ENCODE peak calls at places on chromosomes 4 and X, in six cellular contexts. P is IMR-90, M is mesenchymal stem cell, R is H9, S is H1, A is trophoblast cell. I is an unnamed sample.

GRCh38 chr4:47933798-47934197 is 19.4 kb upstream of the NFXL1 start:
- DNase-seq in P (peak; percentile 60), M (peak; percentile 58), R (no peak), S (no peak), A (peak; percentile 80), I (no peak)

GRCh38 chrX:65686246-65686645 is 18.8 kb downstream of the MSN start:
- DNase-seq in P (no peak), M (no peak), R (no peak), S (no peak), A (no peak), I (no peak)

GRCh38 chr4:7003176-7003878 is 39.8 kb upstream of the TADA2B start:
- DNase-seq in P (no peak), M (no peak), R (no peak), S (no peak), A (no peak), I (no peak)

GRCh38 chr4:104465201-104465600 is 29.5 kb downstream of the CXXC4 start:
- DNase-seq in P (no peak), M (no peak), R (no peak), S (no peak), A (no peak), I (no peak)

GRCh38 chrX:153179131-153179530 is at the start of gene MAGEA1:
- DNase-seq in P (no peak), M (no peak), R (no peak), S (no peak), A (no peak), I (no peak)

GRCh38 chr4:139563515-139563914 is 7.5 kb upstream of the SETD7 start:
- DNase-seq in P (no peak), M (no peak), R (no peak), S (no peak), A (no peak), I (no peak)

GRCh38 chr4:110533940-110534339 is 58.0 kb downstream of the ENPEP start:
- DNase-seq in P (peak; percentile 98), M (peak; percentile 99), R (no peak), S (no peak), A (peak; percentile 58), I (no peak)

GRCh38 chr4:184899261-184900134 is 73.7 kb upstream of the ACSL1 start:
- DNase-seq in P (peak; percentile 8), M (no peak), R (no peak), S (no peak), A (peak; percentile 81), I (no peak)

GRCh38 chrX:141220342-141221008 is 21.8 kb downstream of the SPANXC start:
- DNase-seq in P (peak; percentile 74), M (peak; percentile 72), R (no peak), S (no peak), A (peak; percentile 15), I (no peak)

GRCh38 chrX:42976729-42977366 is 198.9 kb upstream of the PPP1R2C start:
- DNase-seq in P (no peak), M (no peak), R (no peak), S (no peak), A (peak; percentile 82), I (no peak)

GRCh38 chr4:54054501-54054900 is 9.9 kb downstream of the CHIC2 start:
- DNase-seq in P (no peak), M (no peak), R (no peak), S (no peak), A (no peak), I (no peak)

GRCh38 chrX:78650906-78651437 is 8.2 kb downstream of the RTL3 start:
- DNase-seq in P (peak; percentile 73), M (peak; percentile 18), R (no peak), S (no peak), A (no peak), I (no peak)

GRCh38 chr4:67632492-67632891 is 68.5 kb downstream of the UBA6 start:
- DNase-seq in P (no peak), M (no peak), R (no peak), S (no peak), A (no peak), I (no peak)

GRCh38 chr4:121980643-121981042 is 28.8 kb upstream of the TRPC3 start:
- DNase-seq in P (peak; percentile 52), M (no peak), R (no peak), S (no peak), A (no peak), I (no peak)

GRCh38 chr4:159366966-159367365 is 264.1 kb downstream of the RAPGEF2 start:
- DNase-seq in P (no peak), M (no peak), R (no peak), S (no peak), A (peak; percentile 50), I (no peak)

GRCh38 chr4:83606898-83607297 is 71.0 kb downstream of the GPAT3 start:
- DNase-seq in P (no peak), M (no peak), R (no peak), S (no peak), A (no peak), I (no peak)

DNA sequence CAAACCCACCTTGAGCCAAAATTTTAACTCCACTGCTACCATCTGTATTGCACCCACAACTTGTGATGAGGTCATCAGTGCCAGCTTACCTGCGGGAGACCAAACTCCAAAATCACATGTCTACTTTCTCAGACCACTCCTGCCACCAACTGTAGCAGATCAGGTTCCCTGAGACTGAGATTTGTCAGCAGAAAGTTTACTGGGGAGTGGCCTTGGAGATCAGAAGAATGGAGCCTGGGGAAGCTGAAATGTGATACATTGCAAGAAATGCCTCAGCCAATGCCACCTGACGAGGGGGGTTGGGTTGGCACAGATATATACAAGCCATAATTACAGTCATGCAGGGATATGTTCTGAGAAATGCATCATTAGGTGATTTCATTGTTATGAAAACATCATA is 19.1 kb downstream of the HAUS3 start:
- DNase-seq in P (no peak), M (no peak), R (no peak), S (no peak), A (no peak), I (no peak)
- H3K23ac ChIP-seq in P (no peak overlapping the region), M (no peak overlapping the region), R (no peak overlapping the region), S (no peak overlapping the region), A (no peak overlapping the region), I (no peak overlapping the region)

GRCh38 chr4:125115941-125116340 is 198.8 kb upstream of the FAT4 start:
- DNase-seq in P (peak; percentile 94), M (peak; percentile 71), R (no peak), S (no peak), A (peak; percentile 72), I (no peak)
- H4K91ac ChIP-seq in P (no peak overlapping the region), M (no peak overlapping the region), R (no peak overlapping the region), S (no peak overlapping the region), A (no peak overlapping the region), I (no peak overlapping the region)

GRCh38 chr4:88284378-88285234 is at the start of gene PPM1K:
- DNase-seq in P (peak; percentile 98), M (peak; percentile 99), R (peak; percentile 99), S (peak; percentile 99), A (peak; percentile 99), I (peak; percentile 96)
- H3K23ac ChIP-seq in P (peak within 1 kb of the TSS; percentile 74), M (no peak within 1 kb of the TSS), R (no peak within 1 kb of the TSS), S (no peak within 1 kb of the TSS), A (no peak within 1 kb of the TSS), I (peak within 1 kb of the TSS; percentile 83)

DNA sequence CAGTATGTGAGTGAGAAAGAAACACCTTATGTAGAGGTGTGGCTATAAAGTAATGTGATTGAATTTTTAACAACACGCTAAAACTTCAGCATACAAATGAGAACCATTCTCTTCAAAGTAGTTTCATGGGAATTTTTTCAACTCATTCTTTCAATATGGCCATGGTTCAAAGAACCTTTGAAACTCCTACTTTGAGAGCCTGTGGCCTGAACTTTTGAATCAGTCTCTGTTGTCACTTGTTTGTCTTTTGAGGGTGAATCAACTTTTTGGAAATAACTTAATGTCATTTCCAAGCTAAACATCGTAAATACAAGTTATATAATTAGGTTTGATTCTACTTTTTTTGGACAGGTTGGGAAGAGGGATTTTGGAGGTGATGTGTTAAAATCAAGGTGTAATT is 49.9 kb upstream of the CASK start:
- DNase-seq in P (no peak), M (no peak), R (no peak), S (no peak), A (no peak), I (no peak)
- H4K91ac ChIP-seq in P (no peak overlapping the region), M (no peak overlapping the region), R (no peak overlapping the region), S (no peak overlapping the region), A (no peak overlapping the region), I (no peak overlapping the region)

GRCh38 chr4:965766-966134 is 7.6 kb downstream of the DGKQ start:
- DNase-seq in P (no peak), M (no peak), R (no peak), S (no peak), A (no peak), I (no peak)

GRCh38 chr4:968221-968620 is 5.1 kb downstream of the DGKQ start:
- DNase-seq in P (no peak), M (no peak), R (no peak), S (no peak), A (no peak), I (no peak)

GRCh38 chr4:968621-969394 is 4.6 kb downstream of the DGKQ start:
- DNase-seq in P (no peak), M (no peak), R (no peak), S (no peak), A (no peak), I (no peak)

GRCh38 chr4:966266-967112 is 6.9 kb downstream of the DGKQ start:
- DNase-seq in P (no peak), M (no peak), R (no peak), S (no peak), A (no peak), I (no peak)

DNA sequence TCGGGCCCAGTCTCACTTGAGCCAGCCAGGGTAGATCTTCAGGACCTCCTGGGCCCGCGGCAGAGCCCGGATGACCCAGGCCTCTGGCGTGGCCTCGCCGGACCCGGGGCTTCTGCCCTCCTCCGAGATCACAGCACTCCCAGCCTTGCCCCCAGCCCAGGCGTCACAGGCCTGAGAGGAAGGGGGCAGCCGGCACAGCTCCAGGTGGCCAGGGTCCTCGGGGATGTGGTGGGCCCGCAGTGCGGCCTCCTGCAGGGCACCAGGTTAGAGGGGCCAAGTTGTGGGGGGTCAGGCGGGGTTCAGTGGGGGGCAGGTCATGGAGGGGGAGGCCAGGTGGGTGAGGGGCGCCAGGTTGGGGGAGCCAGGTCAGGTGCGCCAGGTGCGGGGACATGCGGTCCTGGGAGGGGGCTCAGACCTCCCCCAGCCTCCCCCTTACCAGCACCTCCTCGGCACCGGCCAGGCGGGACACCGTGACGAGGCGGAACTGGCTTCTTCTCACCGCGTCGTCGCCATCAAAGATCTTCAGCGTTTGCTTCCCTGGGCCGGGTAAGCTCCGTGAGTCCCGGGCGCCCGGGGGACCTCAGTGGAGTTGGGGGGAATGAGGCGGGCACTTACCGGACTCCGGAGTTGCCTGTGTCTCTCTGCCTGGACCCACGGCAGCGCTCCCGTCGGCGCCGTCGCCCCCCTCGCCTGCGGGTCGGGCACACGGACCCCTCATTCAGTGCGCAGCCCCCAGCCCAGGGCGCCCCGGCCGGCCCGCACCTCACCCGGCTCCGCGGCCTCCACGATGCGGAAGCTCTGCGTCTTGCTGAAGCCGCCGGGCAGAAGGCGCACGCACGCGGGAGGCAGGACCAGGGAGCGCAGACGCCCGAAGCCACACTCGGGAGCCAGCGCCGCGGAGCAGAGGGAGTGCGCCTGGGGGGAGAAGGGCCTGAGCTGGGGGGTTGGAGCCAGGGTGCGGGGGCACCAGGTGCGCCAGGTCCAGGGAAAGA is 6.0 kb downstream of the DGKQ start:
- DNase-seq in P (no peak), M (no peak), R (no peak), S (no peak), A (no peak), I (no peak)
- H3K23ac ChIP-seq in P (no peak overlapping the region), M (no peak overlapping the region), R (no peak overlapping the region), S (no peak overlapping the region), A (no peak overlapping the region), I (peak overlapping the region; percentile 20)

GRCh38 chr4:142582340-142582739 is 263.8 kb downstream of the INPP4B start:
- DNase-seq in P (no peak), M (no peak), R (no peak), S (no peak), A (no peak), I (no peak)
- H4K91ac ChIP-seq in P (no peak overlapping the region), M (no peak overlapping the region), R (no peak overlapping the region), S (no peak overlapping the region), A (no peak overlapping the region), I (no peak overlapping the region)

I was measured in neuronal stem cell.